ENCODE peak calls at places on chromosomes 4 and X, in four cellular contexts. A is coronary artery; N is GM13976; K is activated CD4-positive, alpha-beta T cell treated with anti-CD3 and anti-CD28 coated beads for 1 hour. H is an unnamed sample.

GRCh38 chrX:70033348-70033747 is 16.4 kb downstream of the AWAT2 start:
- DNase-seq in N (peak; percentile 53), K (no peak), A (no peak), H (no peak)

GRCh38 chr4:13541720-13542576 is 2.4 kb downstream of the NKX3-2 start:
- DNase-seq in A (no peak), K (no peak), N (peak; percentile 64), H (no peak)

GRCh38 chr4:147714575-147715401 is 17.1 kb upstream of the ARHGAP10 start:
- DNase-seq in K (no peak), A (no peak), N (no peak), H (peak; percentile 84)

GRCh38 chrX:42119076-42119475 is 195.7 kb upstream of the CASK start:
- DNase-seq in N (no peak), K (no peak), A (no peak), H (no peak)

GRCh38 chr4:2461246-2461960 is 7.5 kb upstream of the RNF4 start:
- DNase-seq in A (no peak), N (no peak), K (no peak), H (no peak)

GRCh38 chr4:84678976-84679744 is 96.2 kb downstream of the CDS1 start:
- DNase-seq in K (no peak), A (no peak), N (no peak), H (no peak)

GRCh38 chr4:112348488-112349158 is 51.5 kb downstream of the ALPK1 start:
- DNase-seq in N (no peak), K (no peak), A (no peak), H (peak; percentile 21)

GRCh38 chr4:114815760-114816159 is 217.2 kb downstream of the UGT8 start:
- DNase-seq in N (no peak), K (no peak), A (no peak), H (no peak)

GRCh38 chrX:386768-387575 is at the start of gene PPP2R3B:
- DNase-seq in N (peak; percentile 100), K (peak; percentile 99), A (peak; percentile 98), H (peak; percentile 98)

GRCh38 chrX:55109304-55109703 is 20.5 kb downstream of the PAGE2 start:
- DNase-seq in A (no peak), N (no peak), K (no peak), H (no peak)

GRCh38 chr4:56460085-56460484 is 7.3 kb upstream of the SRP72 start:
- DNase-seq in A (no peak), N (no peak), K (no peak), H (no peak)

GRCh38 chr4:116110713-116111112 is 974.7 kb downstream of the TRAM1L1 start:
- DNase-seq in N (no peak), K (no peak), A (no peak), H (no peak)

GRCh38 chr4:81982846-81983540 is 390.8 kb downstream of the HNRNPD start:
- DNase-seq in K (no peak), N (no peak), A (no peak), H (no peak)

GRCh38 chr4:165915215-165915614 is 42.2 kb downstream of the TLL1 start:
- DNase-seq in K (no peak), N (no peak), A (no peak), H (no peak)

GRCh38 chr4:23337292-23337691 is 552.6 kb downstream of the PPARGC1A start:
- DNase-seq in N (no peak), K (no peak), A (no peak), H (no peak)

GRCh38 chr4:147768113-147768512 is 36.2 kb downstream of the ARHGAP10 start:
- DNase-seq in A (no peak), N (no peak), K (no peak), H (no peak)

GRCh38 chrX:145178268-145178667 is 69.0 kb upstream of the SPANXN1 start:
- DNase-seq in N (no peak), K (no peak), A (no peak), H (no peak)

GRCh38 chr4:138821321-138821720 is 194.3 kb upstream of the NOCT start:
- DNase-seq in N (no peak), A (no peak), K (no peak), H (no peak)

GRCh38 chr4:146155152-146155724 is 20.3 kb upstream of the LSM6 start:
- DNase-seq in A (no peak), N (no peak), K (no peak), H (no peak)

GRCh38 chr4:27027428-27027827 is 166.8 kb downstream of the STIM2 start:
- DNase-seq in N (no peak), A (no peak), K (no peak), H (no peak)

GRCh38 chr4:31984872-31985271 is 1264.7 kb downstream of the PCDH7 start:
- DNase-seq in A (no peak), K (no peak), N (no peak), H (no peak)

GRCh38 chr4:80309301-80310004 is 26.1 kb upstream of the CFAP299 start:
- DNase-seq in A (no peak), K (no peak), N (no peak), H (peak; percentile 46)

GRCh38 chrX:1537031-1537715 is at the start of gene P2RY8:
- DNase-seq in N (peak; percentile 71), A (no peak), K (peak; percentile 60), H (peak; percentile 31)

GRCh38 chrX:76279007-76279406 is 106.1 kb downstream of the PBDC1 start:
- DNase-seq in K (peak; percentile 10), A (no peak), N (peak; percentile 35), H (peak; percentile 7)

GRCh38 chr4:134544303-134544761 is 342.7 kb upstream of the PABPC4L start:
- DNase-seq in N (no peak), A (no peak), K (no peak), H (peak; percentile 10)

GRCh38 chrX:915427-916234 is 285.0 kb downstream of the SHOX start:
- DNase-seq in K (no peak), A (no peak), N (no peak), H (no peak)

GRCh38 chr4:39706829-39707511 is 9.0 kb downstream of the UBE2K start:
- DNase-seq in N (no peak), A (no peak), K (no peak), H (peak; percentile 67)

GRCh38 chrX:50920132-50920531 is 9.6 kb downstream of the BMP15 start:
- DNase-seq in A (no peak), N (no peak), K (no peak), H (no peak)

GRCh38 chrX:82748901-82749505 is 759.1 kb upstream of the POU3F4 start:
- DNase-seq in A (no peak), K (no peak), N (no peak), H (no peak)

GRCh38 chrX:69664693-69665092 is 48.8 kb downstream of the EDA start:
- DNase-seq in K (no peak), A (no peak), N (no peak), H (no peak)

GRCh38 chrX:39653656-39654055 is 444.1 kb downstream of the BCOR start:
- DNase-seq in N (no peak), K (no peak), A (no peak), H (no peak)

GRCh38 chr4:169222768-169223167 is 48.0 kb downstream of the SH3RF1 start:
- DNase-seq in K (no peak), N (no peak), A (no peak), H (no peak)

GRCh38 chr4:150402968-150403367 is 179.0 kb upstream of the MAB21L2 start:
- DNase-seq in K (no peak), N (no peak), A (no peak), H (no peak)

GRCh38 chrX:39199429-39199828 is 398.2 kb downstream of the MID1IP1 start:
- DNase-seq in K (no peak), A (no peak), N (no peak), H (no peak)

GRCh38 chrX:143121471-143121870 is 95.7 kb downstream of the SPANXN4 start:
- DNase-seq in N (no peak), K (no peak), A (no peak), H (no peak)

GRCh38 chrX:13598877-13599276 is 29.5 kb downstream of the EGFL6 start:
- DNase-seq in N (no peak), K (no peak), A (no peak), H (peak; percentile 19)